ENCODE peak calls at places on chromosomes 4 and X, in six cellular contexts. T is transverse colon, O is body of pancreas, M is mammary epithelial cell, E is astrocyte of the spinal cord, F is cardiac muscle cell. A is an unnamed sample.

GRCh38 chr4:30380404-30380998 is 339.7 kb upstream of the PCDH7 start:
- DNase-seq in M (peak; percentile 40), F (peak; percentile 62), E (peak; percentile 72), O (peak; percentile 60), T (peak; percentile 28), A (peak; percentile 32)

GRCh38 chrX:138847930-138848329 is 136.4 kb upstream of the FGF13 start:
- DNase-seq in M (peak; percentile 9), T (no peak), O (no peak), F (peak; percentile 30), E (peak; percentile 31), A (peak; percentile 9)

GRCh38 chrX:11059923-11060322 is 51.2 kb upstream of the HCCS start:
- DNase-seq in O (no peak), M (peak; percentile 76), E (no peak), T (no peak), F (no peak), A (no peak)

GRCh38 chr4:150479665-150480064 is 102.3 kb upstream of the MAB21L2 start:
- DNase-seq in M (no peak), F (no peak), O (no peak), T (no peak), E (no peak), A (no peak)

GRCh38 chr4:60657041-60657440 is 543.1 kb upstream of the ADGRL3 start:
- DNase-seq in E (no peak), M (peak; percentile 59), O (no peak), F (no peak), T (no peak), A (no peak)

GRCh38 chrX:68826113-68826980 is 2.5 kb upstream of the EFNB1 start:
- DNase-seq in T (no peak), E (no peak), M (no peak), F (no peak), O (no peak), A (no peak)

GRCh38 chr4:169253087-169253675 is 17.6 kb downstream of the SH3RF1 start:
- DNase-seq in F (no peak), T (no peak), E (peak; percentile 46), O (no peak), M (no peak), A (peak; percentile 75)

GRCh38 chr4:138007572-138007971 is 234.6 kb downstream of the SLC7A11 start:
- DNase-seq in T (no peak), F (no peak), E (peak; percentile 5), O (no peak), M (peak; percentile 6), A (no peak)

GRCh38 chr4:30461218-30461617 is 259.0 kb upstream of the PCDH7 start:
- DNase-seq in F (no peak), E (no peak), T (no peak), O (no peak), M (no peak), A (no peak)

GRCh38 chrX:15854080-15854655 is 445 bp downstream of the AP1S2 start:
- DNase-seq in O (peak; percentile 66), M (peak; percentile 24), F (peak; percentile 87), T (peak; percentile 60), E (no peak), A (no peak)

GRCh38 chrX:55451990-55452824 is at the start of gene MAGEH1:
- DNase-seq in T (peak; percentile 84), F (peak; percentile 84), O (peak; percentile 85), M (peak; percentile 45), E (peak; percentile 73), A (peak; percentile 23)

GRCh38 chrX:77548751-77549150 is 101.6 kb downstream of the FGF16 start:
- DNase-seq in O (no peak), T (no peak), M (no peak), E (no peak), F (no peak), A (no peak)

GRCh38 chr4:60637976-60638375 is 562.1 kb upstream of the ADGRL3 start:
- DNase-seq in E (no peak), F (no peak), T (no peak), O (no peak), M (no peak), A (no peak)

GRCh38 chrX:25015486-25016360 is at the start of gene ARX:
- DNase-seq in M (peak; percentile 68), O (peak; percentile 60), T (peak; percentile 51), F (peak; percentile 96), E (peak; percentile 63), A (peak; percentile 43)

GRCh38 chr4:155514628-155515027 is 137.9 kb upstream of the MAP9 start:
- DNase-seq in T (no peak), M (no peak), F (no peak), O (no peak), E (no peak), A (no peak)

GRCh38 chrX:131802836-131803626 is 220.1 kb upstream of the STK26 start:
- DNase-seq in F (no peak), E (peak; percentile 79), O (peak; percentile 90), M (peak; percentile 55), T (peak; percentile 84), A (no peak)
- TF ChIP-seq CTCF in F (no peak), E (peak; percentile 73), O (no peak), M (peak; percentile 72), T (peak; percentile 66), A (peak; percentile 59)

DNA sequence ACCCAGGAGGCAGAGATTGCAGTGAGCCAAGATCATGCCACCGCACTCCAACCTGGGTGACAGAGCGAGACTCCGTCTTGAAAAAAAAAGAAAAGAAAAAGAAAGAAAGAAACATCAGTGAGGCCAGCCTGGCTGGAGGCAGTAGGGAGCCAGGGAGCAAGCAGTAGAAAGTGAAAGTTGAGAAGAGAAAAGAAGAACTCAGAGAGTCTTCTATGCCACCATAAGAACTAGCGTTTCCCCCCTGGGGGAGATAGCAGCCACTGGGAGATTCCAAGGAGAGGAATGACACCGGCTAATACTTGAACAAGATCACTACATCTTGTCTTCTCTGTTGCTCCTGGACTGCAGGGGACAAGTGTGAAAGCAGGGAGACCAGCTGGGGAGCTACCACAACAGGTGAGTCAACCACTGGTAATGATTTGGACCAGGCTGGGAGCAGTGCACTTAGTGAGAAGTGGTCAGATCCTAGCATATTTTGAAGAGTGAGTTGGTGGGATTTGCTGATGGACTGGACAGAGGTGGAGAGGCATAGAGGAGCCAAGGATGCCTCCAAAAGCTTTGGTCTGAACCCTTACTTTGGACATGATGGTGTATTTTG is 33.4 kb downstream of the SLC2A9 start:
- DNase-seq in O (no peak), M (no peak), F (no peak), E (no peak), T (no peak), A (no peak)
- H3K4me3 ChIP-seq in O (no peak overlapping the region), M (no peak overlapping the region), F (no peak overlapping the region), E (no peak overlapping the region), T (no peak overlapping the region), A (no peak overlapping the region)

GRCh38 chr4:184433258-184433892 is 41.0 kb downstream of the IRF2 start:
- DNase-seq in F (no peak), M (no peak), T (no peak), E (no peak), O (no peak), A (no peak)
- TF ChIP-seq CTCF in F (no peak), M (no peak), T (no peak), E (no peak), O (no peak), A (no peak)

GRCh38 chrX:112840382-112841113 is at the start of gene AMOT:
- DNase-seq in M (peak; percentile 26), O (peak; percentile 78), T (peak; percentile 82), F (peak; percentile 95), E (peak; percentile 77), A (no peak)
- H3K4me3 ChIP-seq in M (peak within 1 kb of the TSS; percentile 46), O (peak within 1 kb of the TSS; percentile 50), T (peak within 1 kb of the TSS; percentile 76), F (peak within 1 kb of the TSS; percentile 93), E (peak within 1 kb of the TSS; percentile 65), A (peak within 1 kb of the TSS; percentile 72)

GRCh38 chrX:70255452-70255851 is 4.6 kb downstream of the P2RY4 start:
- DNase-seq in O (no peak), E (no peak), F (no peak), T (no peak), M (no peak), A (no peak)

GRCh38 chrX:70262952-70263567 is 3.1 kb upstream of the P2RY4 start:
- DNase-seq in O (peak; percentile 34), F (peak; percentile 62), E (peak; percentile 40), M (peak; percentile 54), T (peak; percentile 55), A (no peak)

GRCh38 chrX:70257599-70258288 is 2.3 kb downstream of the P2RY4 start:
- DNase-seq in F (no peak), O (no peak), T (no peak), M (no peak), E (no peak), A (no peak)

GRCh38 chrX:70264784-70265183 is 3.4 kb upstream of the ARR3 start:
- DNase-seq in T (no peak), M (no peak), F (peak; percentile 12), E (no peak), O (no peak), A (no peak)

GRCh38 chrX:70260104-70260503 is at the start of gene P2RY4:
- DNase-seq in M (no peak), E (no peak), F (no peak), T (no peak), O (no peak), A (no peak)
- TF ChIP-seq CTCF in M (no peak), E (no peak), F (no peak), T (no peak), O (no peak), A (no peak)

GRCh38 chrX:47361538-47362511 is 8.6 kb upstream of the ZNF157 start:
- DNase-seq in E (peak; percentile 95), T (peak; percentile 69), M (peak; percentile 86), O (peak; percentile 66), F (peak; percentile 92), A (peak; percentile 94)
- H3K4me3 ChIP-seq in E (peak overlapping the region; percentile 47), T (peak overlapping the region; percentile 19), M (peak overlapping the region; percentile 22), O (no peak overlapping the region), F (peak overlapping the region; percentile 45), A (peak overlapping the region; percentile 46)

DNA sequence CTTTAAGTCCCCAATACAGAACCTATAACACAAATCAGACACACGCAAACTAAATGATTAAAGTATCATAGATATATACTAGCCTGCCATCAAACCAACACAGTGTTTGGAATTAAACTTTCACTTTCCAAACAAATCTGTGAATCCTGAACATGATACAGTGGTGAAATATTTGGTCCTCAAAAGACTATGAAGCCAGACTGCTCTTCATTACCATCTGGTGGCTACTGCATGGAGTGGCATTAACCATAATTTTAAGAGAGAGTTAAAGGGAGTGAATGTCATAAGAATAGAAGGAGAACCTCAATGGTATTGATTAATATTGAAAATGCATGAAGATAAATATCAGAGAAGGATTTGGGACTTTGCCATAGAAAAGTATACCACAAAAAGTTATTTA is 9.2 kb upstream of the GABRA4 start:
- DNase-seq in E (peak; percentile 41), M (peak; percentile 1), F (no peak), T (no peak), O (no peak), A (no peak)
- TF ChIP-seq CTCF in E (peak; percentile 54), M (peak; percentile 50), F (peak; percentile 34), T (no peak), O (no peak), A (peak; percentile 59)

DNA sequence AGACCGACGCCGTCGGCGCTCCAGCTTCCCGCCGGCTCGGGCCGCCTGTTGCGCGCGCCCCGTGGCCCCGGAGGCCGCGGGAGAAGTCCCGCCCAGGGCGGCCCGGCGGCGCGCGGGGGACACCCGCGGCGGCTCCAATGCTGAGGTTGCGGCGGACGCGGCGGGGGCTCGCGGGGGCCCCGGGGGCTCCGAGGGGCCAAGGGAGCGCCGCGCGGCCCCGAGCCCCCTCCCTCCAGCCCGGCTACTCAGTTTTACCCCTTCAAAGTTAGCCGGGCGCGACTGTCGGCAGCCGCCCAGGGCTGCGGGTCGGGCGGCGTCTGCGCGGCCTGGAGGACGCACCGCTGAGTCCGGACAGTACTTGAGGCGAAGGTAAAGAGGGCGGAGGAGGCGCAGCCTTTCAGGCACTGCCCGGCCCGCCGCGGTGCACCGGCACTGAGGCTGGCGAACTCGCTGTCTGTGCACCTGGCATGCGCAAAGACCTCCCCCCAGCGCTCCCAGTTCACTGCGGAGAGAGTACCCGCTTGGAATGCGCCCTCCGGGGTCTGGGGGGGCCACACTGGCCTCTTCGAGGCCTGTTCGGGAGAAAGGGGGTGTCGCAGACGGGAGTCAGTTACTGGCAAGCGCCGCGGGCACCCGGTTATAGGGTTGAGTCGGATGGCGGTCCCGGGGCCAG is 1.3 kb downstream of the PCDH19 start:
- DNase-seq in M (no peak), T (no peak), F (peak; percentile 35), E (no peak), O (no peak), A (no peak)
- H3K4me3 ChIP-seq in M (no peak overlapping the region), T (peak overlapping the region; percentile 49), F (peak overlapping the region; percentile 39), E (no peak overlapping the region), O (no peak overlapping the region), A (no peak overlapping the region)

A was measured in retinal pigment epithelial cell.